ENCODE peak calls at places on chromosomes 12 and 14, in ten cellular contexts. One of them, this sample, is unnamed.

GRCh38 chr12:52252728-52253328 is 19.8 kb downstream of the KRT7 start:
- DNase-seq in mucosa of descending colon: no peak
- DNase-seq in iris pigment epithelial cell: no peak
- DNase-seq in substantia nigra: no peak
- DNase-seq in HEK293T: no peak
- DNase-seq in NCI-H1417: no peak
- DNase-seq in amniotic stem cell: no peak
- DNase-seq in activated CD8-positive, alpha-beta memory T cell treated with anti-CD3 and anti-CD28 coated beads for 24 hours: no peak
- DNase-seq in nucleus accumbens: no peak
- DNase-seq in T47D: no peak
- DNase-seq in this sample: no peak

GRCh38 chr14:99698236-99698635 is 14.1 kb downstream of the CYP46A1 start:
- DNase-seq in substantia nigra: no peak
- DNase-seq in nucleus accumbens: no peak
- DNase-seq in amniotic stem cell: no peak
- DNase-seq in T47D: no peak
- DNase-seq in HEK293T: no peak
- DNase-seq in activated CD8-positive, alpha-beta memory T cell treated with anti-CD3 and anti-CD28 coated beads for 24 hours: no peak
- DNase-seq in NCI-H1417: no peak
- DNase-seq in iris pigment epithelial cell: no peak
- DNase-seq in mucosa of descending colon: no peak
- DNase-seq in this sample: peak

GRCh38 chr14:56855891-56856461 is 45.7 kb upstream of the OTX2 start:
- DNase-seq in mucosa of descending colon: peak
- DNase-seq in activated CD8-positive, alpha-beta memory T cell treated with anti-CD3 and anti-CD28 coated beads for 24 hours: no peak
- DNase-seq in HEK293T: peak
- DNase-seq in nucleus accumbens: peak
- DNase-seq in amniotic stem cell: no peak
- DNase-seq in T47D: no peak
- DNase-seq in iris pigment epithelial cell: no peak
- DNase-seq in NCI-H1417: peak
- DNase-seq in substantia nigra: peak
- DNase-seq in this sample: no peak

GRCh38 chr12:50246159-50246865 is 37.0 kb downstream of the LIMA1 start:
- DNase-seq in NCI-H1417: no peak
- DNase-seq in iris pigment epithelial cell: no peak
- DNase-seq in mucosa of descending colon: no peak
- DNase-seq in HEK293T: no peak
- DNase-seq in amniotic stem cell: no peak
- DNase-seq in substantia nigra: no peak
- DNase-seq in activated CD8-positive, alpha-beta memory T cell treated with anti-CD3 and anti-CD28 coated beads for 24 hours: no peak
- DNase-seq in nucleus accumbens: no peak
- DNase-seq in T47D: no peak
- DNase-seq in this sample: no peak

GRCh38 chr14:93330609-93331000 is 2.2 kb downstream of the BTBD7 start:
- DNase-seq in iris pigment epithelial cell: no peak
- DNase-seq in nucleus accumbens: no peak
- DNase-seq in activated CD8-positive, alpha-beta memory T cell treated with anti-CD3 and anti-CD28 coated beads for 24 hours: no peak
- DNase-seq in amniotic stem cell: no peak
- DNase-seq in mucosa of descending colon: no peak
- DNase-seq in T47D: no peak
- DNase-seq in substantia nigra: no peak
- DNase-seq in NCI-H1417: no peak
- DNase-seq in HEK293T: no peak
- DNase-seq in this sample: no peak

GRCh38 chr12:5220835-5221234 is 177.2 kb downstream of the KCNA5 start:
- DNase-seq in iris pigment epithelial cell: no peak
- DNase-seq in mucosa of descending colon: no peak
- DNase-seq in substantia nigra: no peak
- DNase-seq in nucleus accumbens: no peak
- DNase-seq in amniotic stem cell: no peak
- DNase-seq in activated CD8-positive, alpha-beta memory T cell treated with anti-CD3 and anti-CD28 coated beads for 24 hours: no peak
- DNase-seq in HEK293T: no peak
- DNase-seq in NCI-H1417: no peak
- DNase-seq in T47D: no peak
- DNase-seq in this sample: no peak

GRCh38 chr12:69189378-69189978 is 49.9 kb upstream of the CPSF6 start:
- DNase-seq in activated CD8-positive, alpha-beta memory T cell treated with anti-CD3 and anti-CD28 coated beads for 24 hours: no peak
- DNase-seq in mucosa of descending colon: no peak
- DNase-seq in T47D: no peak
- DNase-seq in NCI-H1417: peak
- DNase-seq in iris pigment epithelial cell: no peak
- DNase-seq in substantia nigra: no peak
- DNase-seq in nucleus accumbens: no peak
- DNase-seq in HEK293T: no peak
- DNase-seq in amniotic stem cell: no peak
- DNase-seq in this sample: no peak

GRCh38 chr12:92927055-92927435 is 2.0 kb downstream of the EEA1 start:
- DNase-seq in nucleus accumbens: peak
- DNase-seq in amniotic stem cell: peak
- DNase-seq in activated CD8-positive, alpha-beta memory T cell treated with anti-CD3 and anti-CD28 coated beads for 24 hours: peak
- DNase-seq in NCI-H1417: peak
- DNase-seq in T47D: no peak
- DNase-seq in mucosa of descending colon: no peak
- DNase-seq in iris pigment epithelial cell: peak
- DNase-seq in HEK293T: no peak
- DNase-seq in substantia nigra: no peak
- DNase-seq in this sample: no peak

GRCh38 chr14:82394916-82395315 is 861.3 kb upstream of the SEL1L start:
- DNase-seq in HEK293T: no peak
- DNase-seq in T47D: no peak
- DNase-seq in activated CD8-positive, alpha-beta memory T cell treated with anti-CD3 and anti-CD28 coated beads for 24 hours: no peak
- DNase-seq in nucleus accumbens: no peak
- DNase-seq in NCI-H1417: peak
- DNase-seq in mucosa of descending colon: no peak
- DNase-seq in iris pigment epithelial cell: no peak
- DNase-seq in amniotic stem cell: no peak
- DNase-seq in substantia nigra: no peak
- DNase-seq in this sample: no peak

GRCh38 chr12:121866331-121866730 is 7.7 kb upstream of the HPD start:
- DNase-seq in NCI-H1417: no peak
- DNase-seq in HEK293T: no peak
- DNase-seq in activated CD8-positive, alpha-beta memory T cell treated with anti-CD3 and anti-CD28 coated beads for 24 hours: no peak
- DNase-seq in T47D: no peak
- DNase-seq in mucosa of descending colon: no peak
- DNase-seq in iris pigment epithelial cell: no peak
- DNase-seq in nucleus accumbens: no peak
- DNase-seq in amniotic stem cell: no peak
- DNase-seq in substantia nigra: no peak
- DNase-seq in this sample: no peak

GRCh38 chr12:94027561-94027960 is 120.8 kb upstream of the PLXNC1 start:
- DNase-seq in iris pigment epithelial cell: no peak
- DNase-seq in activated CD8-positive, alpha-beta memory T cell treated with anti-CD3 and anti-CD28 coated beads for 24 hours: no peak
- DNase-seq in amniotic stem cell: no peak
- DNase-seq in HEK293T: no peak
- DNase-seq in nucleus accumbens: no peak
- DNase-seq in substantia nigra: no peak
- DNase-seq in mucosa of descending colon: no peak
- DNase-seq in NCI-H1417: no peak
- DNase-seq in T47D: no peak
- DNase-seq in this sample: no peak

GRCh38 chr12:107309020-107309419 is 215.7 kb upstream of the CRY1 start:
- DNase-seq in nucleus accumbens: no peak
- DNase-seq in activated CD8-positive, alpha-beta memory T cell treated with anti-CD3 and anti-CD28 coated beads for 24 hours: no peak
- DNase-seq in mucosa of descending colon: peak
- DNase-seq in amniotic stem cell: no peak
- DNase-seq in substantia nigra: no peak
- DNase-seq in NCI-H1417: no peak
- DNase-seq in HEK293T: no peak
- DNase-seq in iris pigment epithelial cell: no peak
- DNase-seq in T47D: no peak
- DNase-seq in this sample: no peak

GRCh38 chr14:55705651-55706340 is 125.8 kb downstream of the KTN1 start:
- DNase-seq in amniotic stem cell: no peak
- DNase-seq in iris pigment epithelial cell: no peak
- DNase-seq in nucleus accumbens: no peak
- DNase-seq in T47D: peak
- DNase-seq in substantia nigra: no peak
- DNase-seq in mucosa of descending colon: peak
- DNase-seq in HEK293T: no peak
- DNase-seq in activated CD8-positive, alpha-beta memory T cell treated with anti-CD3 and anti-CD28 coated beads for 24 hours: no peak
- DNase-seq in NCI-H1417: peak
- DNase-seq in this sample: no peak

GRCh38 chr14:56107615-56108014 is 10.6 kb upstream of the PELI2 start:
- DNase-seq in NCI-H1417: no peak
- DNase-seq in amniotic stem cell: no peak
- DNase-seq in substantia nigra: no peak
- DNase-seq in iris pigment epithelial cell: no peak
- DNase-seq in T47D: no peak
- DNase-seq in activated CD8-positive, alpha-beta memory T cell treated with anti-CD3 and anti-CD28 coated beads for 24 hours: no peak
- DNase-seq in mucosa of descending colon: no peak
- DNase-seq in HEK293T: no peak
- DNase-seq in nucleus accumbens: no peak
- DNase-seq in this sample: no peak

GRCh38 chr14:58633831-58634230 is 3.9 kb upstream of the DACT1 start:
- DNase-seq in NCI-H1417: no peak
- DNase-seq in iris pigment epithelial cell: no peak
- DNase-seq in T47D: no peak
- DNase-seq in activated CD8-positive, alpha-beta memory T cell treated with anti-CD3 and anti-CD28 coated beads for 24 hours: no peak
- DNase-seq in substantia nigra: no peak
- DNase-seq in amniotic stem cell: no peak
- DNase-seq in nucleus accumbens: no peak
- DNase-seq in mucosa of descending colon: no peak
- DNase-seq in HEK293T: no peak
- DNase-seq in this sample: no peak

GRCh38 chr12:3090238-3091029 is 13.3 kb downstream of the TSPAN9 start:
- DNase-seq in mucosa of descending colon: no peak
- DNase-seq in activated CD8-positive, alpha-beta memory T cell treated with anti-CD3 and anti-CD28 coated beads for 24 hours: no peak
- DNase-seq in iris pigment epithelial cell: no peak
- DNase-seq in substantia nigra: no peak
- DNase-seq in HEK293T: no peak
- DNase-seq in nucleus accumbens: no peak
- DNase-seq in NCI-H1417: no peak
- DNase-seq in T47D: no peak
- DNase-seq in amniotic stem cell: no peak
- DNase-seq in this sample: no peak

GRCh38 chr12:15684896-15685658 is 104.1 kb downstream of the EPS8 start:
- DNase-seq in T47D: no peak
- DNase-seq in nucleus accumbens: no peak
- DNase-seq in NCI-H1417: no peak
- DNase-seq in substantia nigra: no peak
- DNase-seq in iris pigment epithelial cell: no peak
- DNase-seq in activated CD8-positive, alpha-beta memory T cell treated with anti-CD3 and anti-CD28 coated beads for 24 hours: no peak
- DNase-seq in mucosa of descending colon: no peak
- DNase-seq in HEK293T: no peak
- DNase-seq in amniotic stem cell: no peak
- DNase-seq in this sample: no peak

GRCh38 chr14:50388256-50388931 is 8.3 kb downstream of the CDKL1 start:
- DNase-seq in T47D: no peak
- DNase-seq in iris pigment epithelial cell: no peak
- DNase-seq in activated CD8-positive, alpha-beta memory T cell treated with anti-CD3 and anti-CD28 coated beads for 24 hours: peak
- DNase-seq in substantia nigra: no peak
- DNase-seq in mucosa of descending colon: peak
- DNase-seq in amniotic stem cell: no peak
- DNase-seq in HEK293T: peak
- DNase-seq in NCI-H1417: no peak
- DNase-seq in nucleus accumbens: no peak
- DNase-seq in this sample: no peak

GRCh38 chr12:119822046-119822445 is 55.1 kb downstream of the CIT start:
- DNase-seq in activated CD8-positive, alpha-beta memory T cell treated with anti-CD3 and anti-CD28 coated beads for 24 hours: no peak
- DNase-seq in amniotic stem cell: no peak
- DNase-seq in NCI-H1417: no peak
- DNase-seq in T47D: no peak
- DNase-seq in mucosa of descending colon: no peak
- DNase-seq in iris pigment epithelial cell: no peak
- DNase-seq in substantia nigra: no peak
- DNase-seq in HEK293T: no peak
- DNase-seq in nucleus accumbens: no peak
- DNase-seq in this sample: no peak

GRCh38 chr12:131046813-131047788 is 93.4 kb downstream of the ADGRD1 start:
- DNase-seq in nucleus accumbens: no peak
- DNase-seq in substantia nigra: no peak
- DNase-seq in HEK293T: no peak
- DNase-seq in activated CD8-positive, alpha-beta memory T cell treated with anti-CD3 and anti-CD28 coated beads for 24 hours: no peak
- DNase-seq in NCI-H1417: no peak
- DNase-seq in amniotic stem cell: no peak
- DNase-seq in mucosa of descending colon: no peak
- DNase-seq in iris pigment epithelial cell: no peak
- DNase-seq in T47D: no peak
- DNase-seq in this sample: no peak

GRCh38 chr12:1501001-1501400 is 93.4 kb downstream of the FBXL14 start:
- DNase-seq in NCI-H1417: no peak
- DNase-seq in nucleus accumbens: no peak
- DNase-seq in activated CD8-positive, alpha-beta memory T cell treated with anti-CD3 and anti-CD28 coated beads for 24 hours: no peak
- DNase-seq in substantia nigra: no peak
- DNase-seq in HEK293T: no peak
- DNase-seq in mucosa of descending colon: no peak
- DNase-seq in iris pigment epithelial cell: no peak
- DNase-seq in T47D: no peak
- DNase-seq in amniotic stem cell: no peak
- DNase-seq in this sample: no peak

GRCh38 chr12:81930037-81930436 is 170.9 kb upstream of the PPFIA2 start:
- DNase-seq in activated CD8-positive, alpha-beta memory T cell treated with anti-CD3 and anti-CD28 coated beads for 24 hours: no peak
- DNase-seq in nucleus accumbens: no peak
- DNase-seq in substantia nigra: no peak
- DNase-seq in T47D: no peak
- DNase-seq in HEK293T: no peak
- DNase-seq in iris pigment epithelial cell: no peak
- DNase-seq in mucosa of descending colon: no peak
- DNase-seq in NCI-H1417: no peak
- DNase-seq in amniotic stem cell: no peak
- DNase-seq in this sample: no peak

GRCh38 chr12:47361389-47362031 is 281.8 kb upstream of the AMIGO2 start:
- DNase-seq in T47D: no peak
- DNase-seq in substantia nigra: no peak
- DNase-seq in activated CD8-positive, alpha-beta memory T cell treated with anti-CD3 and anti-CD28 coated beads for 24 hours: peak
- DNase-seq in HEK293T: peak
- DNase-seq in mucosa of descending colon: peak
- DNase-seq in iris pigment epithelial cell: no peak
- DNase-seq in NCI-H1417: no peak
- DNase-seq in amniotic stem cell: no peak
- DNase-seq in nucleus accumbens: no peak
- DNase-seq in this sample: no peak

GRCh38 chr12:117850048-117850447 is 118.7 kb downstream of the KSR2 start:
- DNase-seq in substantia nigra: peak
- DNase-seq in NCI-H1417: peak
- DNase-seq in HEK293T: peak
- DNase-seq in iris pigment epithelial cell: peak
- DNase-seq in nucleus accumbens: no peak
- DNase-seq in activated CD8-positive, alpha-beta memory T cell treated with anti-CD3 and anti-CD28 coated beads for 24 hours: no peak
- DNase-seq in amniotic stem cell: no peak
- DNase-seq in mucosa of descending colon: peak
- DNase-seq in T47D: peak
- DNase-seq in this sample: no peak

GRCh38 chr12:123998344-123998941 is 25.4 kb downstream of the ZNF664 start:
- DNase-seq in HEK293T: no peak
- DNase-seq in NCI-H1417: no peak
- DNase-seq in amniotic stem cell: no peak
- DNase-seq in T47D: no peak
- DNase-seq in nucleus accumbens: no peak
- DNase-seq in substantia nigra: no peak
- DNase-seq in mucosa of descending colon: no peak
- DNase-seq in iris pigment epithelial cell: peak
- DNase-seq in activated CD8-positive, alpha-beta memory T cell treated with anti-CD3 and anti-CD28 coated beads for 24 hours: no peak
- DNase-seq in this sample: no peak

GRCh38 chr12:89884365-89884915 is 175.8 kb upstream of the ATP2B1 start:
- DNase-seq in substantia nigra: no peak
- DNase-seq in amniotic stem cell: no peak
- DNase-seq in iris pigment epithelial cell: no peak
- DNase-seq in HEK293T: peak
- DNase-seq in nucleus accumbens: no peak
- DNase-seq in NCI-H1417: no peak
- DNase-seq in T47D: no peak
- DNase-seq in activated CD8-positive, alpha-beta memory T cell treated with anti-CD3 and anti-CD28 coated beads for 24 hours: no peak
- DNase-seq in mucosa of descending colon: no peak
- DNase-seq in this sample: no peak

GRCh38 chr12:45183263-45183662 is 32.6 kb upstream of the ANO6 start:
- DNase-seq in T47D: peak
- DNase-seq in iris pigment epithelial cell: peak
- DNase-seq in substantia nigra: no peak
- DNase-seq in NCI-H1417: no peak
- DNase-seq in activated CD8-positive, alpha-beta memory T cell treated with anti-CD3 and anti-CD28 coated beads for 24 hours: no peak
- DNase-seq in nucleus accumbens: no peak
- DNase-seq in HEK293T: no peak
- DNase-seq in mucosa of descending colon: no peak
- DNase-seq in amniotic stem cell: no peak
- DNase-seq in this sample: no peak

GRCh38 chr12:70535896-70536374 is 101.3 kb downstream of the PTPRB start:
- DNase-seq in activated CD8-positive, alpha-beta memory T cell treated with anti-CD3 and anti-CD28 coated beads for 24 hours: no peak
- DNase-seq in iris pigment epithelial cell: no peak
- DNase-seq in amniotic stem cell: no peak
- DNase-seq in HEK293T: no peak
- DNase-seq in nucleus accumbens: peak
- DNase-seq in mucosa of descending colon: peak
- DNase-seq in T47D: no peak
- DNase-seq in NCI-H1417: no peak
- DNase-seq in substantia nigra: peak
- DNase-seq in this sample: no peak